ENCODE peak calls at places on chromosome 17, in ten cellular contexts. J is fibroblast of the conjunctiva; P is stimulated activated CD8-positive, alpha-beta memory T cell treated with anti-CD3 and anti-CD28 coated beads, Interleukin-2, amount 100 ng/mL, for 48 hours; O is naive thymus-derived CD8-positive, alpha-beta T cell; Y is neuronal stem cell; N is activated CD4-positive, alpha-beta T cell treated with anti-CD3 and anti-CD28 coated beads, Interleukin-2, amount 50 U/mL, for 4 hours; C is H9; G is stimulated activated CD4-positive, alpha-beta T cell treated with anti-CD3 and anti-CD28 coated beads, Interleukin-1b, Interleukin-23, amount 100 ng/mL, for 1 hour; V is AG10803; B is activated T-cell treated with anti-CD3 and anti-CD28 coated beads, Interleukin-2, amount 50 U/mL, for 72 hours. F is an unnamed sample.

GRCh38 chr17:57296231-57296630 is 39.9 kb downstream of the MSI2 start:
- DNase-seq in V (no peak), Y (no peak), G (no peak), J (no peak), B (no peak), C (no peak), N (no peak), P (no peak), O (no peak), F (no peak)

GRCh38 chr17:39393732-39394131 is 7.7 kb downstream of the FBXL20 start:
- DNase-seq in G (no peak), Y (no peak), V (peak; percentile 35), J (no peak), O (no peak), N (no peak), B (no peak), P (no peak), C (no peak), F (no peak)

GRCh38 chr17:38861399-38861843 is 7.9 kb upstream of the RPL23 start:
- DNase-seq in N (no peak), B (peak; percentile 33), C (peak; percentile 75), O (no peak), Y (no peak), P (no peak), J (no peak), V (no peak), G (no peak), F (no peak)

GRCh38 chr17:31678431-31678830 is 180.6 kb downstream of the COPRS start:
- DNase-seq in N (no peak), C (peak; percentile 26), G (no peak), B (no peak), O (no peak), P (no peak), Y (no peak), V (peak; percentile 65), J (no peak), F (peak; percentile 71)

GRCh38 chr17:50893183-50893993 is 27.2 kb upstream of the TOB1 start:
- DNase-seq in N (no peak), B (no peak), V (peak; percentile 31), P (no peak), O (no peak), J (no peak), G (no peak), C (no peak), Y (no peak), F (peak; percentile 73)

GRCh38 chr17:40659909-40660308 is 5.1 kb downstream of the KRT222 start:
- DNase-seq in J (no peak), P (no peak), N (no peak), Y (no peak), C (no peak), B (no peak), V (no peak), O (peak; percentile 35), G (no peak), F (no peak)

GRCh38 chr17:43871947-43872690 is 25.1 kb downstream of the CD300LG start:
- DNase-seq in P (no peak), C (no peak), V (no peak), B (no peak), O (no peak), G (no peak), N (no peak), J (no peak), Y (no peak), F (no peak)

GRCh38 chr17:12712941-12713340 is 47.3 kb downstream of the MYOCD start:
- DNase-seq in V (peak; percentile 15), J (no peak), P (no peak), C (no peak), B (no peak), G (no peak), N (no peak), O (no peak), Y (no peak), F (no peak)